ENCODE peak calls at places on chromosomes 3 and 15, in ten cellular contexts. J is left ventricle myocardium inferior, U is nephron progenitor cell, G is suprapubic skin, O is choroid plexus epithelial cell, Z is thoracic aorta, C is mesothelial cell of epicardium, V is A549, R is GM23338, X is body of pancreas. F is an unnamed sample.
A peak's percentile ranks its signal among the peaks of the same experiment; 100 is the strongest.

GRCh38 chr15:67998599-67999122 is 55.5 kb upstream of the PIAS1 start:
- DNase-seq in X (peak; percentile 50), J (no peak), O (peak; percentile 84), V (peak; percentile 57), G (no peak), Z (no peak), R (no peak), U (no peak), C (no peak), F (no peak)

GRCh38 chr3:182182531-182182968 is 470.8 kb downstream of the SOX2 start:
- DNase-seq in Z (no peak), R (no peak), V (no peak), C (no peak), J (no peak), X (no peak), U (no peak), O (no peak), G (no peak), F (no peak)

GRCh38 chr3:32584660-32585059 is 14.0 kb upstream of the DYNC1LI1 start:
- DNase-seq in C (no peak), R (no peak), Z (no peak), O (no peak), G (no peak), X (no peak), V (no peak), J (no peak), U (no peak), F (no peak)

GRCh38 chr3:141094851-141095545 is 43.9 kb downstream of the SPSB4 start:
- DNase-seq in C (no peak), U (no peak), V (no peak), X (peak; percentile 73), G (peak; percentile 78), O (peak; percentile 72), R (no peak), J (peak; percentile 82), Z (peak; percentile 77), F (peak; percentile 43)

GRCh38 chr3:162391301-162391700 is 894.7 kb downstream of the OTOL1 start:
- DNase-seq in G (no peak), C (no peak), Z (no peak), J (no peak), R (no peak), U (no peak), O (peak; percentile 66), V (peak; percentile 42), X (no peak), F (no peak)

GRCh38 chr15:65092046-65092770 is 15.7 kb downstream of the KBTBD13 start:
- DNase-seq in Z (no peak), J (no peak), G (no peak), U (no peak), V (no peak), X (no peak), R (no peak), C (no peak), O (no peak), F (no peak)

GRCh38 chr3:39132096-39133092 is 21.0 kb downstream of the CSRNP1 start:
- DNase-seq in O (no peak), V (no peak), Z (no peak), R (no peak), J (no peak), G (no peak), C (no peak), U (no peak), X (no peak), F (no peak)

GRCh38 chr3:55637906-55638635 is 151.0 kb upstream of the WNT5A start:
- DNase-seq in R (no peak), X (no peak), V (no peak), C (no peak), Z (no peak), J (no peak), O (no peak), U (no peak), G (no peak), F (no peak)

GRCh38 chr15:45640610-45641009 is 5.8 kb downstream of the SQOR start:
- DNase-seq in G (no peak), V (peak; percentile 72), C (no peak), U (no peak), Z (no peak), O (peak; percentile 87), X (no peak), J (no peak), R (no peak), F (no peak)

GRCh38 chr3:115084686-115085085 is 62.4 kb downstream of the ZBTB20 start:
- DNase-seq in V (no peak), R (no peak), X (no peak), C (no peak), J (no peak), O (no peak), Z (no peak), U (no peak), G (no peak), F (no peak)

GRCh38 chr3:67489816-67490215 is 164.6 kb downstream of the SUCLG2 start:
- DNase-seq in C (no peak), G (no peak), V (no peak), R (no peak), X (no peak), U (no peak), O (peak; percentile 42), Z (no peak), J (no peak), F (no peak)

GRCh38 chr3:197521277-197522182 is 34.2 kb downstream of the BDH1 start:
- DNase-seq in X (no peak), G (no peak), V (no peak), R (no peak), O (no peak), J (no peak), C (no peak), Z (no peak), U (no peak), F (no peak)

GRCh38 chr3:55620361-55621025 is 133.4 kb upstream of the WNT5A start:
- DNase-seq in V (no peak), O (peak; percentile 79), Z (no peak), R (peak; percentile 60), G (no peak), X (no peak), J (no peak), C (no peak), U (no peak), F (no peak)

GRCh38 chr15:25055356-25056068 is 100.7 kb downstream of the SNRPN start:
- DNase-seq in Z (no peak), X (peak; percentile 7), V (no peak), U (no peak), O (no peak), J (no peak), R (no peak), C (no peak), G (no peak), F (no peak)

DNA sequence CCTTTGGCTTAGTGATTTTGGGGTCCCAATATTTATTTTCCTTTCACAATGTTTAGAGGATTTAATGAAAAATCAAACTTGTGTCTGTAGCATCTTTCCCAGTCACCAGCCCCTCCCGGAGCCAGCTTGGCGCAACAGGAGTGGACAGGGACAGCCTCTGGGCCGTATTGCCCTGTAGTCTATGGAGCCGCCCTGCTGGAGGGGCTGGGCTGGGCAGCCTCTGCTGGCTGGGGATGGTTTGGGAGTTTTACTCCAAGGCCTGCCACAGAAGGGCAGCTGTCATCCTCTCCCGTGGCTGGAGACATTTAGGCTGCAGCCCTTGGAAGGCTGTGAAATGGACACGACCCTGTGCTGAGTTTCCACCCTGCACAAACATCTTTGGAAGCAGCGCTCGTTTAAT is 89.4 kb upstream of the RGMA start:
- DNase-seq in V (no peak), O (no peak), R (no peak), G (no peak), J (no peak), Z (no peak), C (no peak), X (no peak), U (no peak), F (no peak)
- TF ChIP-seq CTCF in V (no peak), O (no peak), R (peak; percentile 33), G (no peak), J (no peak), Z (no peak), C (no peak), X (no peak), U (no peak), F (peak; percentile 21)

GRCh38 chr3:17972030-17972429 is 229.6 kb upstream of the TBC1D5 start:
- DNase-seq in O (no peak), J (no peak), R (no peak), C (no peak), U (no peak), V (no peak), G (no peak), X (no peak), Z (no peak), F (no peak)

GRCh38 chr3:17972476-17972875 is 230.0 kb upstream of the TBC1D5 start:
- DNase-seq in O (no peak), C (no peak), R (no peak), Z (no peak), V (no peak), G (no peak), X (no peak), J (no peak), U (no peak), F (no peak)

GRCh38 chr3:17972889-17973558 is 230.6 kb upstream of the TBC1D5 start:
- DNase-seq in Z (no peak), G (no peak), U (no peak), C (no peak), O (no peak), X (no peak), R (no peak), J (no peak), V (no peak), F (no peak)

GRCh38 chr3:17973559-17973906 is 231.1 kb upstream of the TBC1D5 start:
- DNase-seq in O (no peak), V (peak; percentile 53), U (peak; percentile 27), J (no peak), Z (no peak), X (no peak), R (no peak), C (no peak), G (no peak), F (no peak)

GRCh38 chr3:17974206-17974841 is 231.9 kb upstream of the TBC1D5 start:
- DNase-seq in R (no peak), C (no peak), J (no peak), Z (no peak), X (no peak), V (no peak), G (no peak), O (peak; percentile 21), U (no peak), F (no peak)
- TF ChIP-seq CTCF in R (peak; percentile 30), C (no peak), J (peak; percentile 18), Z (no peak), X (no peak), V (peak; percentile 22), G (no peak), O (peak; percentile 54), U (peak; percentile 9), F (peak; percentile 43)

DNA sequence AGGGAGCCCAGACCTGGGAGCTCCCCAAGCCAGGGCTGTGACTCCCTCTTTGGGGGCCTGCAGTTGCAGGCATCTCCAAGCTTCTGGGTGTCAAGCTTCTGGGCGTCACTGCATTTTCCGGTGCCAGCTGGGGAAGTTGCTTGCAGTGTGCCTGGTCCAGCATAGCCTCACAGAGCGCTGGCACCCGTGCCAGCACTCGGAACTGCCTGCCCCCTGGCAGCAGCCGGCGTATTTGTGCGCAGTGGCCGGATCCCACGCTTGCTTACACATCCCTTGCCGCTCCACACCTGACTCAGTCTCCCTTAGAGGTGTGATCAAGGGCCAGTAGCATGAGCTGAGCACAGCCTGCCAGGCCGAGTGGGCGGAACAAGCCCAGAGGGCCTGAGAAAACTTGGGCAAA is 37.0 kb downstream of the COMMD2 start:
- DNase-seq in U (no peak), O (no peak), Z (no peak), C (no peak), R (no peak), J (no peak), G (no peak), X (no peak), V (no peak), F (no peak)
- TF ChIP-seq CTCF in U (no peak), O (no peak), Z (no peak), C (no peak), R (no peak), J (no peak), G (no peak), X (no peak), V (no peak), F (no peak)

GRCh38 chr3:113495035-113495434 is 19.9 kb downstream of the SPICE1 start:
- DNase-seq in J (no peak), V (peak; percentile 55), U (peak; percentile 6), G (no peak), X (peak; percentile 18), O (peak; percentile 75), C (no peak), R (peak; percentile 56), Z (no peak), F (no peak)
- TF ChIP-seq CTCF in J (peak; percentile 58), V (peak; percentile 75), U (peak; percentile 43), G (peak; percentile 26), X (peak; percentile 44), O (peak; percentile 65), C (no peak), R (peak; percentile 61), Z (no peak), F (peak; percentile 68)

F was measured in neural crest cell.